ENCODE peak calls at places on chromosomes 3 and 15, in four cellular contexts. C is Karpas-422, E is IMR-90, P is K562. G is an unnamed sample.
A peak's percentile ranks its signal among the peaks of the same experiment; 100 is the strongest.

GRCh38 chr15:32803631-32804030 is 85.8 kb downstream of the GREM1 start:
- DNase-seq in C (no peak), P (no peak), E (peak; percentile 56), G (no peak)

GRCh38 chr3:184944221-184944620 is 132.3 kb downstream of the VPS8 start:
- DNase-seq in E (no peak), C (no peak), P (no peak), G (peak; percentile 33)

GRCh38 chr3:121545049-121545563 is 682 bp downstream of the POLQ start:
- DNase-seq in P (peak; percentile 23), E (no peak), C (peak; percentile 64), G (no peak)

GRCh38 chr3:156024904-156025303 is 95.5 kb upstream of the KCNAB1 start:
- DNase-seq in P (no peak), E (peak; percentile 8), C (peak; percentile 25), G (no peak)

GRCh38 chr3:146218880-146219866 is 31.7 kb downstream of the PLSCR4 start:
- DNase-seq in P (peak; percentile 8), E (peak; percentile 44), C (peak; percentile 72), G (no peak)

GRCh38 chr15:22735781-22736180 is 50.7 kb upstream of the NIPA1 start:
- DNase-seq in E (peak; percentile 41), C (no peak), P (no peak), G (no peak)

GRCh38 chr3:38003817-38004414 is 13.3 kb downstream of the VILL start:
- DNase-seq in P (no peak), C (no peak), E (no peak), G (no peak)

GRCh38 chr3:38151667-38152265 is 13.3 kb downstream of the MYD88 start:
- DNase-seq in C (no peak), P (no peak), E (no peak), G (no peak)

GRCh38 chr15:31278544-31279220 is 48.0 kb upstream of the KLF13 start:
- DNase-seq in E (no peak), P (peak; percentile 2), C (no peak), G (no peak)

GRCh38 chr15:101022306-101022705 is 103.1 kb downstream of the LRRK1 start:
- DNase-seq in C (no peak), P (no peak), E (no peak), G (no peak)

GRCh38 chr15:70474367-70474681 is 289.0 kb downstream of the UACA start:
- DNase-seq in P (no peak), C (no peak), E (no peak), G (no peak)

GRCh38 chr3:61053781-61054496 is 197.3 kb downstream of the FHIT start:
- DNase-seq in P (no peak), C (no peak), E (no peak), G (no peak)

GRCh38 chr3:81027344-81027743 is 734.1 kb downstream of the GBE1 start:
- DNase-seq in C (no peak), E (no peak), P (no peak), G (no peak)

GRCh38 chr15:85588657-85589056 is 206.1 kb downstream of the KLHL25 start:
- DNase-seq in C (no peak), P (no peak), E (peak; percentile 65), G (no peak)

GRCh38 chr3:151290673-151291072 is 12.3 kb upstream of the P2RY14 start:
- DNase-seq in C (peak; percentile 79), P (no peak), E (peak; percentile 66), G (no peak)

GRCh38 chr3:117350386-117350785 is 640.8 kb downstream of the TUSC7 start:
- DNase-seq in C (no peak), E (no peak), P (no peak), G (no peak)

GRCh38 chr15:62462268-62462667 is 297.2 kb upstream of the C2CD4B start:
- DNase-seq in E (no peak), C (peak; percentile 9), P (no peak), G (no peak)

GRCh38 chr3:71111784-71112440 is 471.6 kb downstream of the FOXP1 start:
- DNase-seq in P (no peak), C (no peak), E (peak; percentile 97), G (no peak)

GRCh38 chr3:134543113-134543512 is 57.3 kb downstream of the CEP63 start:
- DNase-seq in E (no peak), C (no peak), P (no peak), G (no peak)

GRCh38 chr15:25059698-25060471 is 105.1 kb downstream of the SNRPN start:
- DNase-seq in C (no peak), P (no peak), E (no peak), G (no peak)

GRCh38 chr3:49928511-49929017 is 1.0 kb downstream of the MON1A start:
- DNase-seq in C (no peak), P (no peak), E (no peak), G (no peak)
- H3K9ac ChIP-seq in C (peak overlapping the region; percentile 82), P (peak overlapping the region; percentile 34), E (no peak overlapping the region), G (no peak overlapping the region)

DNA sequence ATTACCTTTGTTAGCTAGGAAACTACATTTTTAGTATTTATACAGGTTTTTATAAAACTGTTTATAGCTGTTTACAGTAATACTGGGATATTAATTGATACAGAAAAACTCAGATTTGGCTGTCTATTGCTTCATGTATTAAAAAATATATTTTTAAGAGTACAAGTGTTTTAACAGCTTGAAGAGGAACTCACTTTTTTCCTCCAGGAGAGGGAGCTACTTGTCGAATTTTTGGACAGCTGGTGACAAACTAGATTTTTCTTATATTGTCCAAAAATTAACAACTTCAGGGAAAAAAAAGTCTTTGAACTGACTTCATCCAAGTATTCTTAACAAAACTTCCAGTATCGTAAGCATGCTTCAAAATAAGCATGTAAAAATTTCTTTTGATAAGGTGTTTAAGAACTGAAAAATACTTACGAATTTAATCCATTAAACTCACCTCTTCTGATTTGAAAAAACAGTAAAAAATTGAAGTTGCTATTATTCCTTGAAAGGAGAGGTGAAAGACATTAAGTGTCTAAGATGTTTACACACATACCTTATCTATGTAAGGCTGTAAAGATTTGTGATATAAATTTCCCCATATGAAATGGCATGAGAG is 4.0 kb downstream of the DIPK2A start:
- DNase-seq in C (peak; percentile 80), P (peak; percentile 28), E (peak; percentile 81), G (no peak)
- H3K9ac ChIP-seq in C (peak overlapping the region; percentile 87), P (peak overlapping the region; percentile 86), E (no peak overlapping the region), G (no peak overlapping the region)

DNA sequence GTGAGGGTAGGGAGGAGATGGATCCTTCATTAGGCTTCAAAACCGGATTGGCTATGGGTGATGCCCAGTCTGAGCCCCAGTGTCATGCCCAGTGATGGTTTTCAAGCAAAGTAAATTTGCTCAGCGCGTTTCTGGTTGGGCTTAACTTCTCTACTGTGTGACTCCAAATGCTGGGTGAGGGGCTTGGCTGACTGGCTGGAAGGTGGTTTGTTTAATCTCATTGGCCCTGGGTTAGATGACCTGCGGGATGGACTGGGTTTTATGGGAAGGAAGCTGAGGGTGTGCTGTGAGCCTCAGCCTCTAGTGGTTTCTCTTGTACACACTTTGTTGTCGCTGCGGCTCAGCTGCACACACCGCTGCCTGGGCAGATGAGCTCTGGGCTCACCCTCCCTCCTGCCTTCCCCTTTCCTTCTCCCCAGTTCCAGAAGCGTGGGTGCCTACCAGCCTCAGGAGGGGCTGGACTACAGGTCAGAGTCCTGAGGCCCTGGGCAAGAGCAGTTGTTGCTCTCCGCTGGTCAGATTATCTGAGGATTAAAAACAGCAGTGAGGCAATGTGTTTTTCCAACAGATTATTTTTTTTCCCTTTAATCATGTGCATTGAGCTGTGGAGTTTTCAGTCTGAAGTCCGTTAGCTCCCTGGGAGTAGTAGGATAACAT is 18.6 kb downstream of the PDIA5 start:
- DNase-seq in C (no peak), P (peak; percentile 24), E (no peak), G (no peak)
- H3K9ac ChIP-seq in C (no peak overlapping the region), P (no peak overlapping the region), E (no peak overlapping the region), G (no peak overlapping the region)

DNA sequence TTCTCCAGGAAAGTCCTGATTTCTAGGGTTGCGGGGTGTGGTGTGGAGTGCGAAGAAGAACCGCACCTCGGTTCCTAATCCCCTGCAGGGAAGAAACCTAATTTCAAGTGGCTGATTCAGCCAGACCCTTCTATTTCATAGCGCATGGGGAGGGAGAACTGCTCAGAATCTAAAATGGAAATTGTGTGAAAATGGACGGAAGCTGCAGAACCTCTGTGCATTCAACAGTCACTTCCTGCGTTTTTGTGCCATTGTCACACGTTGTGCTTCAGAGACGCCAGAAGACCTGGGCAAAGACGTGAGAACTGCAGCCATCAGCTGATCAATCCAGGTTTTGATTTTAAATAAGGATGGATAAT is 1.2 kb downstream of the SIDT1 start:
- DNase-seq in E (no peak), C (peak; percentile 68), P (no peak), G (no peak)
- H3K9ac ChIP-seq in E (no peak overlapping the region), C (peak overlapping the region; percentile 64), P (no peak overlapping the region), G (peak overlapping the region; percentile 24)

G was measured in NT2/D1.